ENCODE peak calls at places on chromosomes 6 and 20, in six cellular contexts. W is ascending aorta, A is sigmoid colon, Q is AG04450, X is GM12878, C is H9. R is an unnamed sample. For H3K27me3, the result is how much of the 10 kb centered on the place peaks cover.

GRCh38 chr6:56655996-56656395 is 13.3 kb upstream of the DST start:
- DNase-seq in W (no peak), A (no peak), Q (no peak), X (no peak), C (no peak), R (no peak)

GRCh38 chr6:14254505-14254904 is 136.9 kb downstream of the CD83 start:
- DNase-seq in W (no peak), A (no peak), Q (no peak), X (peak), C (no peak), R (no peak)

GRCh38 chr6:1864496-1864895 is 254.8 kb downstream of the FOXC1 start:
- DNase-seq in W (no peak), A (no peak), Q (no peak), X (no peak), C (no peak), R (no peak)

GRCh38 chr20:34530342-34530741 is 14.1 kb downstream of the DYNLRB1 start:
- DNase-seq in W (no peak), A (peak), Q (no peak), X (no peak), C (no peak), R (no peak)

GRCh38 chr6:22124756-22125155 is 172.1 kb downstream of the PRL start:
- DNase-seq in W (no peak), A (no peak), Q (no peak), X (no peak), C (no peak), R (no peak)

GRCh38 chr20:25285856-25286798 is 38.2 kb downstream of the PYGB start:
- DNase-seq in W (peak), A (peak), Q (no peak), X (no peak), C (no peak), R (peak)

GRCh38 chr6:2738373-2738979 is 12.2 kb downstream of the MYLK4 start:
- DNase-seq in W (no peak), A (no peak), Q (peak), X (no peak), C (peak), R (no peak)

GRCh38 chr6:158061709-158062461 is 80.2 kb downstream of the SYNJ2 start:
- DNase-seq in W (no peak), A (no peak), Q (no peak), X (no peak), C (no peak), R (peak)

GRCh38 chr20:16488086-16488485 is 85.2 kb downstream of the KIF16B start:
- DNase-seq in W (no peak), A (no peak), Q (no peak), X (no peak), C (no peak), R (no peak)

GRCh38 chr6:160462116-160462515 is 113.9 kb downstream of the SLC22A3 start:
- DNase-seq in W (no peak), A (no peak), Q (no peak), X (no peak), C (no peak), R (no peak)

GRCh38 chr20:25503946-25504345 is 81.4 kb downstream of the NINL start:
- DNase-seq in W (no peak), A (no peak), Q (no peak), X (no peak), C (no peak), R (no peak)

GRCh38 chr6:43627008-43627825 is 1.8 kb downstream of the GTPBP2 start:
- DNase-seq in W (peak), A (peak), Q (peak), X (peak), C (no peak), R (peak)

GRCh38 chr20:14415492-14415891 is 78.1 kb upstream of the FLRT3 start:
- DNase-seq in W (no peak), A (no peak), Q (no peak), X (no peak), C (no peak), R (no peak)

GRCh38 chr6:119791746-119792145 is 442.2 kb upstream of the MAN1A1 start:
- DNase-seq in W (no peak), A (no peak), Q (no peak), X (no peak), C (no peak), R (no peak)

GRCh38 chr6:30740993-30741784 is 1.3 kb downstream of the FLOT1 start:
- DNase-seq in W (no peak), A (no peak), Q (no peak), X (no peak), C (no peak), R (no peak)

GRCh38 chr6:163529605-163530004 is 115.1 kb downstream of the QKI start:
- DNase-seq in W (no peak), A (no peak), Q (peak), X (no peak), C (no peak), R (no peak)

GRCh38 chr6:43544461-43544860 is 27.6 kb downstream of the POLR1C start:
- DNase-seq in W (no peak), A (no peak), Q (no peak), X (no peak), C (no peak), R (no peak)

GRCh38 chr6:139295906-139296305 is 4.1 kb upstream of the TXLNB start:
- DNase-seq in W (no peak), A (no peak), Q (no peak), X (no peak), C (no peak), R (no peak)

GRCh38 chr6:40398810-40399477 is 188.2 kb downstream of the LRFN2 start:
- DNase-seq in W (no peak), A (no peak), Q (no peak), X (no peak), C (peak), R (no peak)

GRCh38 chr6:158648682-158649131 is 1.1 kb upstream of the SYTL3 start:
- DNase-seq in W (no peak), A (peak), Q (peak), X (peak), C (no peak), R (peak)

GRCh38 chr20:25259358-25259757 is 11.5 kb downstream of the PYGB start:
- DNase-seq in W (no peak), A (peak), Q (no peak), X (no peak), C (peak), R (no peak)

GRCh38 chr6:151914475-151914874 is 107.0 kb downstream of the ESR1 start:
- DNase-seq in W (no peak), A (no peak), Q (no peak), X (no peak), C (no peak), R (no peak)

GRCh38 chr6:79546186-79546585 is 9.0 kb upstream of the LCA5 start:
- DNase-seq in W (no peak), A (no peak), Q (no peak), X (no peak), C (no peak), R (no peak)

GRCh38 chr6:106369739-106370138 is 9.2 kb downstream of the CRYBG1 start:
- DNase-seq in W (no peak), A (no peak), Q (no peak), X (no peak), C (no peak), R (no peak)
- H3K27me3 ChIP-seq in W (under half), A (under half), Q (under half), X (under half), C (under half), R (under half)

DNA sequence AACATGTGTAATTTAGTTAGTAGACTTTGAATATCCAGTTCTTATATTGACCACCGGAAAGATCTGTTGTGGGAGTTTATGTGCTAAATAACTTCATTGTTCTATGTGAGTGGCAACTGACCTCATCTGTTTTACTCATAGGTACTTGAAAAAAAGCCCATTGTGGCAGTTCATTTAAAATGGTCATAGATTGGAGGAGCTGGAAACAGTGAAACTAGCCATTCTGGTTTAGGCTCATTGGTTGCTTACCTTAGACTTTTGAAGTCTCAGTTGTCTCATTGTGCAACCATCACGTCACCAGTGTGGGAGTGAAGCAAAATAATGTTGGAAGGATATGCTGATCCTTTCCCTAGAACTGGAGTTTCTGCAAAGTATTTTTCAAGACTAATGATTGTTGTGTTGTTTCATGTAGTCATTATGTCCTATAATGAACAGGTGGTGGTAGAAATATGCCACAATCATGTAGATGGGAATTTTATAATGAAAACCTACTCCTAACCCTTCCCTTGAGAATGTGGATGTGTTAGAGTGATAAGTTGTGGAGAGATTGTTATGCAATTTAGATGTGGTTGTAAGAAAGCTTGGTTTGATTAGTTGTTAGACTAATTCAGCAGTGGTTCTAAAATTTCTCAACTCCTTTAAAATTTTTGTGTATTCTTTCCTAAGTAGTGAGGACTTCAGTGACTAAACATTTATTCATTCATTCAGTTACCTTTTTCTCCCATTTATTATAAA is 18.3 kb downstream of the DSP start:
- DNase-seq in W (no peak), A (no peak), Q (no peak), X (no peak), C (no peak), R (no peak)
- H3K27ac ChIP-seq in W (no peak), A (no peak), Q (no peak), X (no peak), C (no peak), R (no peak)

DNA sequence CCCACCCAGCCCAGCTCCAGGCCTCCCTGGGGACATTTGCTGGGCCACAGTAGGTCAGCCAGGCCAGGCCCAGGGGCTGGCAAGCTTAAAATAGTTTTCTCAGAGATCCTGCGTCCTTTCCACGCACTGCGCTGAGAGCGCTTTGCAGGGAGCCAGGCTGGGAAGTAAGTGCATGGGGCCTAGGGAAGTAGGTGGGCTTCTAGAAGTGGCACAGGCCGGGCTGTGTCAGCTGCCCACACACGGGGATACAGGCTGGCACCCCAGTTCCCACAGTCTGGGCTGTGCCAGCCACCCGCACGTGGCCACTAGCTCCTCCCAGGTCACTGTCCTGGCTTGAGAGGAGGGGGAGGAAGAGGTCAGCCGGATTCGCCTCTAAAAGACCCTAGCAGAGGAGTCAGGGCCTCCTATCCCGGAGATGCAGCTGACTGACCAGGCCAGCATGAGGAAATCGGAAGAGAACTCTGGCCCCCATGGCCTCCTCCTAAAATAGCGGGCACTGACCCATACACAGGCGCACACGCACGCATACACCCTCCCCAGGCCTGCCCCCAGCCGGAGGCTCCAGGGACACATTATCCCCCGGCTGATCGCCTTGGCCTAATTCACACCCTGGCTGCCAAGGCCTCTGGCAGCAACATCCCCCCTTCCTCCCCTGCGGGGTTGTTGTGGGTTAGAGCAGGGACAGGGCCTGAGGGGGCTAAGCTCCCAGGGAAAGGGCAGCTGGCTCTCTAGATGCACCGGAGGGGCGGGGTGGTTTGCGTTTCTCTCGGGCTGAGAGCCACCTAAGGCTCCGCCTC is 5.4 kb downstream of the SLCO4A1 start:
- DNase-seq in W (no peak), A (no peak), Q (no peak), X (no peak), C (no peak), R (no peak)
- H3K27me3 ChIP-seq in W (under half), A (under half), Q (under half), X (under half), C (under half), R (under half)

GRCh38 chr6:33779305-33779704 is 9.6 kb downstream of the LEMD2 start:
- DNase-seq in W (no peak), A (no peak), Q (no peak), X (no peak), C (peak), R (no peak)

GRCh38 chr6:33778475-33779121 is 10.3 kb downstream of the LEMD2 start:
- DNase-seq in W (no peak), A (no peak), Q (no peak), X (no peak), C (no peak), R (no peak)

GRCh38 chr6:33776186-33776585 is 12.7 kb downstream of the LEMD2 start:
- DNase-seq in W (no peak), A (no peak), Q (no peak), X (no peak), C (no peak), R (no peak)

GRCh38 chr6:33776764-33777163 is 12.2 kb downstream of the LEMD2 start:
- DNase-seq in W (no peak), A (no peak), Q (no peak), X (no peak), C (no peak), R (no peak)

GRCh38 chr6:33777716-33778474 is 11.0 kb downstream of the LEMD2 start:
- DNase-seq in W (no peak), A (no peak), Q (no peak), X (no peak), C (no peak), R (no peak)
- H3K27ac ChIP-seq in W (no peak), A (no peak), Q (no peak), X (no peak), C (no peak), R (no peak)

DNA sequence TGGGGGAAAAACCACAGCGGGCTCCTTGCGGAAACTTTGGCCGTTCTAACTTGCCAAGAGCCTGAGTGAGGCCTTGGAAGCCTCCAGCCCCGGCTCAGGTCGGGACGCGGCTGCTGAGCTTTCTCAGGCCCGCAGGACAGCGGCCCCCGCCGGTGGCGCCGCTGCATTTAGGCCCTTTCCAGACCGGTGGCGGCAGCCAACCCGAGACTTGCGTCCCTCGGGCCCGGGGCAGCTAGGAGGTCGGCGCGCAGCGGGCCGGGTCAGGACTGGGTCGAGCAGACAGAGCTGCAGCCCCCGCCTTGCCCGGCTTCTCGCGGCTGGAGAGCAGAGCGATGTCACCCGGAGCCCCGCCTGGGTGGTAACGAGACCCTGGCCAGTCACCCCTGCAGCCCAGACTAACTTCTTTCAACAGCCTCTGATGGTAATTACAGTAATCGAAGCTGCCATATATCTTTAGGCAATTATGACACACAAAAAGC is 2.7 kb downstream of the NR2E1 start:
- DNase-seq in W (no peak), A (no peak), Q (no peak), X (no peak), C (peak), R (peak)
- H3K27me3 ChIP-seq in W (under half), A (half or more), Q (half or more), X (under half), C (half or more), R (half or more)

DNA sequence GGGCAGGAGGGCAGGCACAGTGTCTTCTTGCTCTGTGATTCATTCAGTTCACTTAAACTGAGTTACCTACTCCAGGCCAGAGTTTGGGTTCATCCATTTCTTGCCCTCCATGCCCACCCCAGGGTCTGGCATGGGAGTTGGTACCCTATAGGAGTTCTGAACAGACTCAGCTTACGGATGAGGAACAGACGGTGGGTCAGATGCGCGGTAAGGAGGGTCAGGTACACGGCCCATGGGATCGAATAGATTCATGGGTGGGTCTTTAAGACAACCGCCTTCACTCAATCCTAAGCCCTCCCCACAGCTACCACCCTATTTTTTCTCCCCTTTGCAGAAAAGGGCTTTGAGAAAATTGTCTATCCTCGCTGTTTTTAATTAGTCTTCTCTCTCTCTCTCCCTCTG is 13.1 kb upstream of the TRIB3 start:
- DNase-seq in W (no peak), A (no peak), Q (no peak), X (no peak), C (no peak), R (no peak)
- H3K27ac ChIP-seq in W (no peak), A (no peak), Q (peak), X (no peak), C (no peak), R (no peak)

GRCh38 chr6:26607434-26608230 is 10.9 kb downstream of the ABT1 start:
- DNase-seq in W (no peak), A (no peak), Q (peak), X (no peak), C (peak), R (no peak)
- H3K27me3 ChIP-seq in W (under half), A (under half), Q (under half), X (under half), C (under half), R (under half)

DNA sequence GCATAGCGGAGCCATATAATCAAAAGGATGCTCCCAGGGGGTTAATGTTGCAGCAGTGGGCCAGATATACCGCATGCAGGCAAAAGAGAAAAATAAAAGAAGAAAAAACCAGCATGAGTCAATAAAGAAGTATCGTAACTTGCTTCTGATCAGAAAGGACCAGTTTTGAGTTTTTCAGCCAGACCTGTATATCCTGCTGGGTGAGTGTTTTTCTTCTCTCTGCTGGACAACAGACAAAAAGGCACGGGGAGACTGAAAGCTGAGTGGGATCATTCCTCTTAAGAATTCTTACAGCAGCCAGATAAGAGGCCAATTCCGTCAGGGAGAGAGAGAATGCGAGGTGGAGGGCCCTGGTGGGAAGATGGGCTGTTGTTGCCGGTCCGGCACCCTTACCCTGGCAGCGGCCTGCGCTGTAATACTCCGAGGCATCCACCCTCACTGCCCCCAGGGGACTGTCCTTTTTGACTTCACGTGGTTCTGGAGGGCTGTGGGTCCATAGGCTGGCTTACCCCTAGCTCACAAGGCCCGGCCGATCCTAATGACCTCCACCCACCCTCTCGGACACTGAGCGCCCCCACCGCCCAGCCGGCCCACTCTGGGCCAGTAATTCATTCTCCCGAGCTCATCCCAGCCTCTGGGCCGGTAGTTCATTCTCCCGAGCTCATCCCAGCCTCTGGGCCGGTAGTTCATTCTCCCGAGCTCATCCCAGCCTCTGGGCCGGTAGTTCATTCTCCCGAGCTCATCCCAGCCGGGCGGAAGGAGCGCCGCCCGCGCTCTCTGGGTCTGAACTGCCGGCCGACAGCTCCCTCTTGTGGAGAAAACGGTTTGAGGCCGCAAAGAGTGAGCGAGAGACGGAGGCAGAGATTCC is 118.4 kb upstream of the SIRPA start:
- DNase-seq in W (peak), A (peak), Q (peak), X (peak), C (peak), R (peak)
- H3K27ac ChIP-seq in W (no peak), A (peak), Q (peak), X (no peak), C (no peak), R (no peak)